ENCODE peak calls at places on chromosomes 4 and X, in nine cellular contexts. One of them, this sample, is unnamed.

GRCh38 chrX:71216446-71216845 is 6.6 kb upstream of the GJB1 start:
- DNase-seq in ascending aorta: no peak
- DNase-seq in HEK293T: no peak
- DNase-seq in EL: no peak
- DNase-seq in NCI-H1105 treated with DMSO at 0.1 percent for 48 hours: peak; percentile 28
- DNase-seq in stimulated activated CD4-positive, alpha-beta T cell treated with anti-CD3 and anti-CD28 coated beads, Interleukin-2, amount 100 ng/mL, for 48 hours: no peak
- DNase-seq in mammary epithelial cell: no peak
- DNase-seq in fibroblast of villous mesenchyme: no peak
- DNase-seq in DMS 273 treated with DMSO at 0.1 percent for 48 hours: no peak
- DNase-seq in this sample: no peak

GRCh38 chr4:17814140-17814539 is 3.4 kb downstream of the NCAPG start:
- DNase-seq in ascending aorta: no peak
- DNase-seq in HEK293T: no peak
- DNase-seq in EL: peak; percentile 65
- DNase-seq in NCI-H1105 treated with DMSO at 0.1 percent for 48 hours: no peak
- DNase-seq in stimulated activated CD4-positive, alpha-beta T cell treated with anti-CD3 and anti-CD28 coated beads, Interleukin-2, amount 100 ng/mL, for 48 hours: no peak
- DNase-seq in mammary epithelial cell: no peak
- DNase-seq in fibroblast of villous mesenchyme: peak; percentile 45
- DNase-seq in DMS 273 treated with DMSO at 0.1 percent for 48 hours: no peak
- DNase-seq in this sample: no peak

GRCh38 chrX:115018040-115018647 is 728 bp upstream of the IL13RA2 start:
- DNase-seq in ascending aorta: no peak
- DNase-seq in HEK293T: no peak
- DNase-seq in EL: no peak
- DNase-seq in NCI-H1105 treated with DMSO at 0.1 percent for 48 hours: no peak
- DNase-seq in stimulated activated CD4-positive, alpha-beta T cell treated with anti-CD3 and anti-CD28 coated beads, Interleukin-2, amount 100 ng/mL, for 48 hours: no peak
- DNase-seq in mammary epithelial cell: no peak
- DNase-seq in fibroblast of villous mesenchyme: no peak
- DNase-seq in DMS 273 treated with DMSO at 0.1 percent for 48 hours: no peak
- DNase-seq in this sample: no peak

GRCh38 chrX:107706309-107706708 is 69.3 kb downstream of the TSC22D3 start:
- DNase-seq in ascending aorta: peak; percentile 15
- DNase-seq in HEK293T: no peak
- DNase-seq in EL: no peak
- DNase-seq in NCI-H1105 treated with DMSO at 0.1 percent for 48 hours: no peak
- DNase-seq in stimulated activated CD4-positive, alpha-beta T cell treated with anti-CD3 and anti-CD28 coated beads, Interleukin-2, amount 100 ng/mL, for 48 hours: no peak
- DNase-seq in mammary epithelial cell: no peak
- DNase-seq in fibroblast of villous mesenchyme: no peak
- DNase-seq in DMS 273 treated with DMSO at 0.1 percent for 48 hours: no peak
- DNase-seq in this sample: no peak

GRCh38 chr4:23130845-23131244 is 438.1 kb downstream of the GBA3 start:
- DNase-seq in ascending aorta: no peak
- DNase-seq in HEK293T: no peak
- DNase-seq in EL: no peak
- DNase-seq in NCI-H1105 treated with DMSO at 0.1 percent for 48 hours: no peak
- DNase-seq in stimulated activated CD4-positive, alpha-beta T cell treated with anti-CD3 and anti-CD28 coated beads, Interleukin-2, amount 100 ng/mL, for 48 hours: no peak
- DNase-seq in mammary epithelial cell: no peak
- DNase-seq in fibroblast of villous mesenchyme: no peak
- DNase-seq in DMS 273 treated with DMSO at 0.1 percent for 48 hours: no peak
- DNase-seq in this sample: no peak

GRCh38 chr4:119035941-119036737 is 99.5 kb upstream of the MYOZ2 start:
- DNase-seq in ascending aorta: no peak
- DNase-seq in HEK293T: no peak
- DNase-seq in EL: peak; percentile 60
- DNase-seq in NCI-H1105 treated with DMSO at 0.1 percent for 48 hours: no peak
- DNase-seq in stimulated activated CD4-positive, alpha-beta T cell treated with anti-CD3 and anti-CD28 coated beads, Interleukin-2, amount 100 ng/mL, for 48 hours: no peak
- DNase-seq in mammary epithelial cell: no peak
- DNase-seq in fibroblast of villous mesenchyme: no peak
- DNase-seq in DMS 273 treated with DMSO at 0.1 percent for 48 hours: no peak
- DNase-seq in this sample: no peak

GRCh38 chrX:149470960-149471359 is 34.1 kb downstream of the IDS start:
- DNase-seq in ascending aorta: peak; percentile 81
- DNase-seq in HEK293T: peak; percentile 92
- DNase-seq in EL: peak; percentile 63
- DNase-seq in NCI-H1105 treated with DMSO at 0.1 percent for 48 hours: peak; percentile 79
- DNase-seq in stimulated activated CD4-positive, alpha-beta T cell treated with anti-CD3 and anti-CD28 coated beads, Interleukin-2, amount 100 ng/mL, for 48 hours: peak; percentile 58
- DNase-seq in mammary epithelial cell: peak; percentile 52
- DNase-seq in fibroblast of villous mesenchyme: peak; percentile 59
- DNase-seq in DMS 273 treated with DMSO at 0.1 percent for 48 hours: peak; percentile 54
- DNase-seq in this sample: peak; percentile 60

GRCh38 chrX:13377537-13377936 is 57.7 kb upstream of the ATXN3L start:
- DNase-seq in ascending aorta: no peak
- DNase-seq in HEK293T: no peak
- DNase-seq in EL: peak; percentile 86
- DNase-seq in NCI-H1105 treated with DMSO at 0.1 percent for 48 hours: no peak
- DNase-seq in stimulated activated CD4-positive, alpha-beta T cell treated with anti-CD3 and anti-CD28 coated beads, Interleukin-2, amount 100 ng/mL, for 48 hours: no peak
- DNase-seq in mammary epithelial cell: peak; percentile 56
- DNase-seq in fibroblast of villous mesenchyme: peak; percentile 93
- DNase-seq in DMS 273 treated with DMSO at 0.1 percent for 48 hours: peak; percentile 99
- DNase-seq in this sample: no peak

GRCh38 chr4:81921757-81922159 is 450.1 kb upstream of the RASGEF1B start:
- DNase-seq in ascending aorta: no peak
- DNase-seq in HEK293T: no peak
- DNase-seq in EL: no peak
- DNase-seq in NCI-H1105 treated with DMSO at 0.1 percent for 48 hours: no peak
- DNase-seq in stimulated activated CD4-positive, alpha-beta T cell treated with anti-CD3 and anti-CD28 coated beads, Interleukin-2, amount 100 ng/mL, for 48 hours: no peak
- DNase-seq in mammary epithelial cell: no peak
- DNase-seq in fibroblast of villous mesenchyme: no peak
- DNase-seq in DMS 273 treated with DMSO at 0.1 percent for 48 hours: no peak
- DNase-seq in this sample: no peak

GRCh38 chr4:86934147-86934771 is 552 bp upstream of the AFF1 start:
- DNase-seq in ascending aorta: no peak
- DNase-seq in HEK293T: no peak
- DNase-seq in EL: no peak
- DNase-seq in NCI-H1105 treated with DMSO at 0.1 percent for 48 hours: no peak
- DNase-seq in stimulated activated CD4-positive, alpha-beta T cell treated with anti-CD3 and anti-CD28 coated beads, Interleukin-2, amount 100 ng/mL, for 48 hours: no peak
- DNase-seq in mammary epithelial cell: no peak
- DNase-seq in fibroblast of villous mesenchyme: no peak
- DNase-seq in DMS 273 treated with DMSO at 0.1 percent for 48 hours: no peak
- DNase-seq in this sample: no peak

GRCh38 chrX:45710081-45710801 is 509.6 kb upstream of the DIPK2B start:
- DNase-seq in ascending aorta: no peak
- DNase-seq in HEK293T: no peak
- DNase-seq in EL: peak; percentile 92
- DNase-seq in NCI-H1105 treated with DMSO at 0.1 percent for 48 hours: no peak
- DNase-seq in stimulated activated CD4-positive, alpha-beta T cell treated with anti-CD3 and anti-CD28 coated beads, Interleukin-2, amount 100 ng/mL, for 48 hours: peak; percentile 35
- DNase-seq in mammary epithelial cell: peak; percentile 99
- DNase-seq in fibroblast of villous mesenchyme: peak; percentile 38
- DNase-seq in DMS 273 treated with DMSO at 0.1 percent for 48 hours: no peak
- DNase-seq in this sample: no peak

GRCh38 chrX:154458954-154459829 is 1.1 kb downstream of the PLXNA3 start:
- DNase-seq in ascending aorta: no peak
- DNase-seq in HEK293T: no peak
- DNase-seq in EL: peak; percentile 34
- DNase-seq in NCI-H1105 treated with DMSO at 0.1 percent for 48 hours: peak; percentile 53
- DNase-seq in stimulated activated CD4-positive, alpha-beta T cell treated with anti-CD3 and anti-CD28 coated beads, Interleukin-2, amount 100 ng/mL, for 48 hours: no peak
- DNase-seq in mammary epithelial cell: no peak
- DNase-seq in fibroblast of villous mesenchyme: no peak
- DNase-seq in DMS 273 treated with DMSO at 0.1 percent for 48 hours: no peak
- DNase-seq in this sample: no peak

GRCh38 chr4:143337600-143338287 is 1.1 kb downstream of the GAB1 start:
- DNase-seq in ascending aorta: peak; percentile 76
- DNase-seq in HEK293T: no peak
- DNase-seq in EL: peak; percentile 64
- DNase-seq in NCI-H1105 treated with DMSO at 0.1 percent for 48 hours: peak; percentile 8
- DNase-seq in stimulated activated CD4-positive, alpha-beta T cell treated with anti-CD3 and anti-CD28 coated beads, Interleukin-2, amount 100 ng/mL, for 48 hours: no peak
- DNase-seq in mammary epithelial cell: peak; percentile 42
- DNase-seq in fibroblast of villous mesenchyme: peak; percentile 61
- DNase-seq in DMS 273 treated with DMSO at 0.1 percent for 48 hours: no peak
- DNase-seq in this sample: no peak

GRCh38 chrX:15410430-15410829 is 26.2 kb upstream of the VEGFD start:
- DNase-seq in ascending aorta: no peak
- DNase-seq in HEK293T: no peak
- DNase-seq in EL: no peak
- DNase-seq in NCI-H1105 treated with DMSO at 0.1 percent for 48 hours: no peak
- DNase-seq in stimulated activated CD4-positive, alpha-beta T cell treated with anti-CD3 and anti-CD28 coated beads, Interleukin-2, amount 100 ng/mL, for 48 hours: no peak
- DNase-seq in mammary epithelial cell: no peak
- DNase-seq in fibroblast of villous mesenchyme: no peak
- DNase-seq in DMS 273 treated with DMSO at 0.1 percent for 48 hours: no peak
- DNase-seq in this sample: no peak

GRCh38 chrX:14865201-14865600 is 7.7 kb downstream of the FANCB start:
- DNase-seq in ascending aorta: no peak
- DNase-seq in HEK293T: no peak
- DNase-seq in EL: peak; percentile 49
- DNase-seq in NCI-H1105 treated with DMSO at 0.1 percent for 48 hours: no peak
- DNase-seq in stimulated activated CD4-positive, alpha-beta T cell treated with anti-CD3 and anti-CD28 coated beads, Interleukin-2, amount 100 ng/mL, for 48 hours: no peak
- DNase-seq in mammary epithelial cell: no peak
- DNase-seq in fibroblast of villous mesenchyme: peak; percentile 32
- DNase-seq in DMS 273 treated with DMSO at 0.1 percent for 48 hours: no peak
- DNase-seq in this sample: no peak